ENCODE peak calls at places on chromosome 2, in nine cellular contexts. H is endothelial cell of umbilical vein, Z is mesenchymal stem cell, G is IMR-90, S is MM.1S, T is fibroblast of lung, J is neural progenitor cell, P is HCT116, K is OCI-LY7. M is an unnamed sample.
A peak's percentile ranks its signal among the peaks of the same experiment; 100 is the strongest.

GRCh38 chr2:109647636-109648035 is 33.5 kb downstream of the SOWAHC start:
- DNase-seq in Z (peak; percentile 37), J (no peak), K (no peak), S (no peak), G (peak; percentile 25), H (no peak), T (peak; percentile 71), P (no peak), M (no peak)

GRCh38 chr2:70442301-70443077 is 111.1 kb downstream of the TGFA start:
- DNase-seq in K (no peak), S (no peak), G (no peak), Z (no peak), J (no peak), H (no peak), P (no peak), T (peak; percentile 3), M (no peak)

GRCh38 chr2:229610359-229610758 is 104.0 kb downstream of the DNER start:
- DNase-seq in Z (no peak), P (no peak), G (peak; percentile 42), K (no peak), H (no peak), J (no peak), S (no peak), T (peak; percentile 95), M (no peak)

GRCh38 chr2:221629478-221629877 is 57.4 kb upstream of the EPHA4 start:
- DNase-seq in G (peak; percentile 87), S (no peak), J (no peak), Z (peak; percentile 83), P (peak; percentile 8), K (no peak), H (no peak), T (peak; percentile 91), M (peak; percentile 24)

GRCh38 chr2:47321006-47321405 is 82.0 kb upstream of the MSH2 start:
- DNase-seq in H (no peak), P (no peak), S (peak; percentile 81), J (no peak), Z (no peak), T (no peak), K (no peak), G (no peak), M (no peak)

GRCh38 chr2:127857494-127857818 is 499 bp downstream of the POLR2D start:
- DNase-seq in T (peak; percentile 13), P (no peak), H (no peak), S (peak; percentile 41), K (peak; percentile 67), J (peak; percentile 21), G (no peak), Z (no peak), M (peak; percentile 17)

GRCh38 chr2:237558918-237559645 is 7.3 kb upstream of the PRLH start:
- DNase-seq in G (peak; percentile 51), K (no peak), J (no peak), P (no peak), T (peak; percentile 63), Z (peak; percentile 48), H (no peak), S (no peak), M (peak; percentile 45)

GRCh38 chr2:65370387-65371093 is 61.9 kb downstream of the SPRED2 start:
- DNase-seq in P (no peak), S (no peak), J (no peak), T (no peak), G (no peak), Z (peak; percentile 75), K (peak; percentile 90), H (no peak), M (no peak)

GRCh38 chr2:100202567-100202966 is 60.2 kb upstream of the AFF3 start:
- DNase-seq in J (no peak), Z (no peak), S (no peak), H (no peak), K (no peak), P (no peak), T (no peak), G (no peak), M (no peak)

DNA sequence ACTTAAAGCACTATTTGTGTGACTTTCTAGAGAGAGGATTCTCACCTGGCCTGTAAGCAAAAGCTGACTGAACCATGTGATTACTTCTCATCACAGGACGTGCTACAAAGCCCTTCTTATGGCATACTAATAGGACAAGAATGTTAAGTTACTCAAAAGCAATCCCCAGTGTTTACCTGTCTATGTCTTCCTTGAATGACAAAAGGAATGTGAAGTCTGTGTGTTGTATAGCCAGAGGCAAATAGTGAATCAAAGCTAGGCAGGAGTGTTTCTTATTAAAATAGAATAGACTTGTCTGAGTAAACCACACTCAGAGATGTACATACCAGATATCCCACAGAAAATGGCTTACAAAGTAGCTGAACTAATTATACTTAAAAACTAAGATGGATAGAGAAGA is 1465.4 kb downstream of the SUCLG1 start:
- DNase-seq in S (no peak), H (no peak), T (peak; percentile 26), Z (no peak), K (no peak), G (no peak), J (no peak), P (peak; percentile 18), M (peak; percentile 12)
- H3K4me2 ChIP-seq in S (no peak overlapping the region), H (no peak overlapping the region), T (no peak overlapping the region), Z (no peak overlapping the region), K (no peak overlapping the region), G (no peak overlapping the region), J (no peak overlapping the region), P (no peak overlapping the region), M (no peak overlapping the region)

GRCh38 chr2:114426756-114427155 is 15.7 kb upstream of the DPP10 start:
- DNase-seq in T (no peak), J (no peak), S (no peak), P (no peak), G (no peak), Z (no peak), H (no peak), K (no peak), M (no peak)
- H3K27ac ChIP-seq in T (no peak overlapping the region), J (no peak overlapping the region), S (no peak overlapping the region), P (no peak overlapping the region), G (no peak overlapping the region), Z (no peak overlapping the region), H (no peak overlapping the region), K (no peak overlapping the region), M (no peak overlapping the region)

GRCh38 chr2:141767051-141767450 is 363.8 kb downstream of the LRP1B start:
- DNase-seq in H (no peak), T (peak; percentile 92), J (no peak), G (peak; percentile 17), Z (peak; percentile 91), P (no peak), K (no peak), S (no peak), M (no peak)
- H3K4me2 ChIP-seq in H (no peak overlapping the region), T (no peak overlapping the region), J (no peak overlapping the region), G (no peak overlapping the region), Z (no peak overlapping the region), P (no peak overlapping the region), K (no peak overlapping the region), S (no peak overlapping the region), M (no peak overlapping the region)

DNA sequence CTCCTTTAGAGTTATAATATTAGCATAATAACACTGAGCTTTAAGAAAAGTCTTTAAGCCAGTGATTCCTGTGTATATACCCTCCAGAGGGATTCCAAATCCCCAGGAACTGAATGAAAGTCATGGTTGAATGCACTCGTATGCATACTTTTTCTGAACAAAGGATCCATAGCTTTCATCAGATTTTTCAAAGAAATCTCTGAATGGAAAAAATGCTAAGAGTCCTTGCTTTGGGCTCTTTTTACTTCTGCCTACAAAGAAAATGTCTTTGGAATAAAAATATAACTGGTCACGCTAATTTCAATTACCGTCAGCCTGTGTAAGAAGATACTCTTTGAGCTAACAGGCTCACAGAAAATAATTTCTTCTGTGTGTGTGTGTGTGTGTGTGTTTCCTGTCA is 939.5 kb downstream of the ERBB4 start:
- DNase-seq in P (no peak), H (no peak), K (no peak), Z (no peak), S (no peak), J (peak; percentile 43), G (no peak), T (no peak), M (no peak)
- H3K27ac ChIP-seq in P (no peak overlapping the region), H (no peak overlapping the region), K (no peak overlapping the region), Z (no peak overlapping the region), S (no peak overlapping the region), J (peak overlapping the region; percentile 42), G (no peak overlapping the region), T (no peak overlapping the region), M (no peak overlapping the region)